ENCODE peak calls at places on chromosomes 4 and X, in seven cellular contexts. P, W, D, N, U, C and L are unnamed samples.

GRCh38 chr4:20403846-20404245 is 152.1 kb downstream of the SLIT2 start:
- DNase-seq in P (no peak), W (no peak), D (no peak), N (no peak), U (no peak), C (no peak), L (no peak)

GRCh38 chr4:3013839-3014350 is 50.5 kb downstream of the GRK4 start:
- DNase-seq in P (no peak), W (no peak), D (no peak), N (no peak), U (no peak), C (peak; percentile 64), L (no peak)

GRCh38 chr4:8185280-8185679 is 13.8 kb upstream of the SH3TC1 start:
- DNase-seq in P (no peak), W (no peak), D (no peak), N (no peak), U (peak; percentile 48), C (no peak), L (no peak)

GRCh38 chrX:66728818-66729271 is 90.0 kb upstream of the EDA2R start:
- DNase-seq in P (no peak), W (peak; percentile 41), D (peak; percentile 8), N (peak; percentile 39), U (peak; percentile 41), C (peak; percentile 72), L (peak; percentile 60)

GRCh38 chr4:119027815-119028214 is 107.8 kb upstream of the MYOZ2 start:
- DNase-seq in P (no peak), W (no peak), D (no peak), N (no peak), U (no peak), C (no peak), L (no peak)

GRCh38 chr4:87114245-87115062 is 106.0 kb downstream of the KLHL8 start:
- DNase-seq in P (peak; percentile 73), W (no peak), D (no peak), N (no peak), U (no peak), C (no peak), L (no peak)

GRCh38 chrX:47958943-47959342 is 44.8 kb downstream of the ZNF182 start:
- DNase-seq in P (no peak), W (no peak), D (no peak), N (peak; percentile 5), U (no peak), C (peak; percentile 41), L (no peak)

GRCh38 chr4:71584654-71585053 is 199.2 kb downstream of the GC start:
- DNase-seq in P (no peak), W (no peak), D (no peak), N (no peak), U (no peak), C (no peak), L (no peak)

GRCh38 chr4:13036841-13037240 is 447.3 kb downstream of the RAB28 start:
- DNase-seq in P (no peak), W (no peak), D (no peak), N (no peak), U (no peak), C (no peak), L (no peak)

GRCh38 chrX:152905081-152905420 is 7.2 kb downstream of the ZNF185 start:
- DNase-seq in P (no peak), W (no peak), D (no peak), N (no peak), U (no peak), C (no peak), L (no peak)

GRCh38 chrX:53153581-53153980 is 59.6 kb downstream of the KANTR start:
- DNase-seq in P (no peak), W (no peak), D (no peak), N (no peak), U (no peak), C (no peak), L (no peak)

GRCh38 chr4:71729856-71730255 is 54.0 kb downstream of the GC start:
- DNase-seq in P (no peak), W (no peak), D (no peak), N (no peak), U (no peak), C (no peak), L (no peak)

GRCh38 chr4:73902038-73902637 is 32.9 kb downstream of the CXCL1 start:
- DNase-seq in P (no peak), W (no peak), D (no peak), N (no peak), U (no peak), C (no peak), L (no peak)

GRCh38 chrX:130716822-130717405 is 186.1 kb downstream of the ENOX2 start:
- DNase-seq in P (no peak), W (no peak), D (no peak), N (no peak), U (no peak), C (no peak), L (no peak)

GRCh38 chrX:17361620-17362019 is 13.4 kb upstream of the NHS start:
- DNase-seq in P (no peak), W (no peak), D (no peak), N (no peak), U (no peak), C (peak; percentile 41), L (no peak)

GRCh38 chr4:169383724-169384123 is 113.0 kb upstream of the SH3RF1 start:
- DNase-seq in P (no peak), W (no peak), D (no peak), N (no peak), U (peak; percentile 69), C (no peak), L (no peak)

GRCh38 chrX:136694491-136695087 is 46.6 kb downstream of the CD40LG start:
- DNase-seq in P (no peak), W (no peak), D (no peak), N (peak; percentile 19), U (peak; percentile 15), C (peak; percentile 52), L (no peak)

GRCh38 chr4:1010522-1011021 is 854 bp upstream of the FGFRL1 start:
- DNase-seq in P (no peak), W (peak; percentile 80), D (peak; percentile 57), N (peak; percentile 42), U (peak; percentile 54), C (peak; percentile 63), L (no peak)

GRCh38 chrX:133350751-133351150 is 64.5 kb downstream of the GPC4 start:
- DNase-seq in P (no peak), W (peak; percentile 49), D (no peak), N (no peak), U (no peak), C (no peak), L (no peak)

GRCh38 chr4:84877051-84877833 is 89.2 kb downstream of the WDFY3 start:
- DNase-seq in P (no peak), W (no peak), D (no peak), N (no peak), U (no peak), C (peak; percentile 8), L (no peak)

GRCh38 chrX:103464071-103464773 is 55.1 kb downstream of the RAB40A start:
- DNase-seq in P (no peak), W (no peak), D (no peak), N (peak; percentile 55), U (no peak), C (peak; percentile 40), L (no peak)

GRCh38 chr4:11765849-11766453 is 337.3 kb upstream of the HS3ST1 start:
- DNase-seq in P (no peak), W (no peak), D (no peak), N (peak; percentile 75), U (no peak), C (peak; percentile 14), L (peak; percentile 17)

GRCh38 chrX:15674899-15675489 is 10.4 kb upstream of the CLTRN start:
- DNase-seq in P (peak; percentile 96), W (peak; percentile 88), D (peak; percentile 75), N (peak; percentile 93), U (peak; percentile 87), C (peak; percentile 93), L (peak; percentile 76)